ENCODE peak calls at places on chromosomes 11 and 22, in eight cellular contexts. W is retinal pigment epithelial cell, G is right lobe of liver, A is brain microvascular endothelial cell, I is fibroblast of pulmonary artery, J is HFF-Myc, O is heart left ventricle, L is GM23338. C is an unnamed sample.

GRCh38 chr11:83036701-83037100 is 35.0 kb downstream of the RAB30 start:
- DNase-seq in W (no peak), G (no peak), A (no peak), I (no peak), J (no peak), O (no peak), L (no peak), C (no peak)

GRCh38 chr11:121106812-121107211 is 5.8 kb downstream of the TECTA start:
- DNase-seq in W (no peak), G (no peak), A (no peak), I (no peak), J (no peak), O (no peak), L (no peak), C (no peak)

GRCh38 chr11:67032830-67033555 is 10.1 kb downstream of the SYT12 start:
- DNase-seq in W (peak), G (no peak), A (peak), I (peak), J (no peak), O (no peak), L (no peak), C (peak)

GRCh38 chr11:113293936-113294335 is 20.4 kb upstream of the TTC12 start:
- DNase-seq in W (no peak), G (no peak), A (no peak), I (no peak), J (no peak), O (no peak), L (no peak), C (no peak)

GRCh38 chr22:40401532-40401931 is 31.1 kb downstream of the SGSM3 start:
- DNase-seq in W (no peak), G (peak), A (no peak), I (no peak), J (no peak), O (no peak), L (no peak), C (no peak)

GRCh38 chr11:93498099-93499040 is 44.8 kb downstream of the SMCO4 start:
- DNase-seq in W (peak), G (no peak), A (peak), I (peak), J (no peak), O (no peak), L (peak), C (peak)

GRCh38 chr11:117064275-117064674 is 34.0 kb downstream of the SIK3 start:
- DNase-seq in W (no peak), G (no peak), A (peak), I (peak), J (no peak), O (no peak), L (no peak), C (peak)

GRCh38 chr11:62572431-62572830 is 1.3 kb downstream of the EEF1G start:
- DNase-seq in W (no peak), G (no peak), A (no peak), I (no peak), J (no peak), O (no peak), L (no peak), C (no peak)

GRCh38 chr22:47337161-47337621 is 574.7 kb downstream of the TBC1D22A start:
- DNase-seq in W (peak), G (no peak), A (peak), I (peak), J (peak), O (no peak), L (no peak), C (peak)

GRCh38 chr11:10044618-10045017 is 249.4 kb downstream of the SBF2 start:
- DNase-seq in W (no peak), G (no peak), A (no peak), I (peak), J (no peak), O (no peak), L (peak), C (peak)

GRCh38 chr11:19834761-19835160 is 122.1 kb downstream of the NAV2 start:
- DNase-seq in W (no peak), G (no peak), A (peak), I (no peak), J (no peak), O (no peak), L (no peak), C (no peak)

GRCh38 chr22:46810856-46811786 is 48.7 kb downstream of the TBC1D22A start:
- DNase-seq in W (no peak), G (peak), A (no peak), I (no peak), J (no peak), O (no peak), L (no peak), C (no peak)

DNA sequence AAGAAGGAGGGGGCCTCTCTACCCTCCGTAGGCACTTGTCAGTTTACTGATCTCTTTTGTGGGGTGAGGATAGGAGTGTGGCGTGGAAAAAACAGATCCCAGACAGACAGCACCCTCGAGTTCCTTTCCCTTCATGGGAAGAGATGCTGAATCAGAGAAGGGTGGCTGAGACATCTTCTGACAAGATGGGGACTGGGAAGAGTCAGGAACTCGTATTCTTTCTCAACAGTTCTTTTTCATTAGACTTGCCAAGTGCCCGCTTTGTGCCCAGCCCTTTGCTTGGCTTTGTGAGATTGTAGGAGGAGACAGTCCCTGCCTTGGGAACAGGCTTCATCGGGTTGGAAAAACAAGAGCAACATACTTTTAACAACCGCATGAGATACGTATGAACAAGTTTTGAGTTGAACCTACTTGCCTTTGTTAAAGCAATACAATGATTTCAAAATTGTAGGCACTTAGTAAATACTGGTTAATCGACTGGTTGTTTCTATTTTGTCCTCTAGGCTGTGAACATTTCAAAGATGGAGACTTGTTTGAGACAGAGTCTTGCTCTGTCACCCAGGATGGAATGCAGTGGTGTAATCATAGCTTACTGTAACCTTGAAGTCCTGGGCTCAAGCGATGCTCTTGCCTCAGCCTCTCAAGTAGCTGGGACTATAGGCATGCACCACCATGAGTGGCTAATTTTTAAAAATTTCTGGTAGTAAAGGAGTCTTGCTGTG is 1.1 kb downstream of the RRM1 start:
- DNase-seq in W (no peak), G (no peak), A (peak), I (peak), J (no peak), O (no peak), L (no peak), C (peak)
- TF ChIP-seq CTCF in W (no peak), G (no peak), A (no peak), I (no peak), J (no peak), O (no peak), L (no peak), C (peak)

GRCh38 chr22:32951081-32951806 is 106.9 kb downstream of the SYN3 start:
- DNase-seq in W (no peak), G (no peak), A (no peak), I (peak), J (no peak), O (no peak), L (peak), C (no peak)
- TF ChIP-seq CTCF in W (peak), G (no peak), A (peak), I (peak), J (peak), O (no peak), L (peak), C (peak)

GRCh38 chr11:58742981-58743880 is 11.5 kb upstream of the GLYAT start:
- DNase-seq in W (no peak), G (no peak), A (no peak), I (no peak), J (no peak), O (no peak), L (peak), C (no peak)
- TF ChIP-seq CTCF in W (peak), G (no peak), A (peak), I (no peak), J (peak), O (no peak), L (peak), C (no peak)

GRCh38 chr11:123247498-123247799 is 52.4 kb upstream of the CLMP start:
- DNase-seq in W (no peak), G (no peak), A (no peak), I (no peak), J (no peak), O (no peak), L (no peak), C (no peak)
- TF ChIP-seq CTCF in W (no peak), G (no peak), A (no peak), I (no peak), J (no peak), O (peak), L (no peak), C (no peak)

C was measured in MCF 10A.